ENCODE peak calls at places on chromosomes 12 and 14, in five cellular contexts. B is HepG2, O is A549, I is H1, R is IMR-90. H is an unnamed sample.

GRCh38 chr12:124479680-124480468 is 87.5 kb downstream of the NCOR2 start:
- DNase-seq in B (no peak), O (no peak), I (no peak), R (no peak), H (no peak)

GRCh38 chr12:48977290-48978281 is 536 bp upstream of the WNT1 start:
- DNase-seq in I (peak), R (peak), B (peak), O (peak), H (peak)

GRCh38 chr14:92039073-92039719 is 663 bp downstream of the TRIP11 start:
- DNase-seq in B (peak), I (peak), R (peak), O (peak), H (peak)

GRCh38 chr14:105086833-105087307 is 21.6 kb upstream of the GPR132 start:
- DNase-seq in O (peak), I (peak), R (peak), B (peak), H (peak)

GRCh38 chr14:92719890-92720323 is 28.5 kb downstream of the LGMN start:
- DNase-seq in I (no peak), B (no peak), R (no peak), O (no peak), H (no peak)

GRCh38 chr12:122981036-122981471 is 573 bp downstream of the ARL6IP4 start:
- DNase-seq in O (no peak), I (peak), R (no peak), B (no peak), H (no peak)

GRCh38 chr12:119208626-119209061 is 29.9 kb downstream of the HSPB8 start:
- DNase-seq in I (no peak), O (no peak), B (peak), R (peak), H (no peak)

GRCh38 chr12:6332459-6332858 is 9.4 kb downstream of the TNFRSF1A start:
- DNase-seq in B (no peak), O (peak), I (no peak), R (peak), H (no peak)

GRCh38 chr12:76967181-76967885 is 88.5 kb upstream of the CSRP2 start:
- DNase-seq in R (no peak), B (no peak), I (no peak), O (no peak), H (no peak)

GRCh38 chr14:47790477-47790876 is 115.1 kb upstream of the MDGA2 start:
- DNase-seq in B (no peak), R (no peak), O (no peak), I (no peak), H (no peak)

GRCh38 chr14:74135386-74135785 is 50.6 kb downstream of the LIN52 start:
- DNase-seq in I (no peak), B (no peak), R (peak), O (no peak), H (no peak)

GRCh38 chr12:109770104-109770860 is 56.7 kb downstream of the FAM222A start:
- DNase-seq in O (no peak), B (no peak), I (peak), R (no peak), H (no peak)

GRCh38 chr12:113154351-113154973 is 4.9 kb downstream of the CFAP73 start:
- DNase-seq in B (no peak), R (peak), O (no peak), I (peak), H (no peak)

GRCh38 chr14:51547260-51547659 is 104.5 kb upstream of the FRMD6 start:
- DNase-seq in I (no peak), B (no peak), O (peak), R (peak), H (no peak)

GRCh38 chr14:51548187-51548586 is 103.5 kb upstream of the FRMD6 start:
- DNase-seq in R (no peak), I (no peak), O (no peak), B (no peak), H (no peak)

GRCh38 chr14:51546099-51546498 is 105.6 kb upstream of the FRMD6 start:
- DNase-seq in R (no peak), I (no peak), O (no peak), B (no peak), H (no peak)

GRCh38 chr14:51546603-51547258 is 105.0 kb upstream of the FRMD6 start:
- DNase-seq in O (no peak), I (no peak), B (no peak), R (no peak), H (no peak)

GRCh38 chr14:51547701-51548100 is 104.0 kb upstream of the FRMD6 start:
- DNase-seq in R (no peak), O (no peak), B (no peak), I (no peak), H (no peak)
- TF ChIP-seq MAFK in R (no peak), O (no peak), B (no peak), I (no peak), H (no peak)

GRCh38 chr14:71690478-71690877 is 241.8 kb upstream of the RGS6 start:
- DNase-seq in I (no peak), O (no peak), B (no peak), R (no peak), H (no peak)

GRCh38 chr14:71687115-71687836 is 245.0 kb upstream of the RGS6 start:
- DNase-seq in O (no peak), B (no peak), I (no peak), R (peak), H (no peak)

GRCh38 chr14:71684323-71684722 is 247.9 kb upstream of the RGS6 start:
- DNase-seq in I (no peak), O (no peak), R (no peak), B (no peak), H (no peak)

GRCh38 chr14:71688576-71688975 is 243.7 kb upstream of the RGS6 start:
- DNase-seq in R (peak), O (no peak), I (no peak), B (peak), H (no peak)

DNA sequence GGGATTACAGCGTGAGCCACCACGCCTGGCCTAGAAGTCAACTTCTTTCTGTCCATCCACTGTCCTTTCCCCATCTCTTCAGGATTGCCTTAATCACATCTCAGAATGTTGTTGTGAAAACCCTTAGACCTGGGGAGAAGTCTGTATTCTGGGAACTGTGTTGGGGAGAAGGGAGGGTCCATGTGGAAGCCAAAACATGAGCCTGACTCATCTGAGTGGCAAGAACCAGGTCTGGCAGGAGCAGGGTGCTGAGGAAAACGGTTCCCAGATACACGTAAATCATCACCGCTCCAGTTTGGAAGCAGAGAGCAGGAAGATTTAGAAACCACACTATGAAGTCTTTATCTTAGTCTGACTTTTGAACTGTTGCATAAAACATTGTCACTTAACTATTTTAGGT is 245.6 kb upstream of the RGS6 start:
- DNase-seq in I (no peak), B (no peak), R (peak), O (no peak), H (no peak)
- TF ChIP-seq MAFK in I (no peak), B (no peak), R (no peak), O (no peak), H (no peak)

GRCh38 chr12:105860556-105861207 is 278.1 kb downstream of the NUAK1 start:
- DNase-seq in I (no peak), R (no peak), O (no peak), B (peak), H (no peak)

GRCh38 chr12:105864916-105865315 is 273.8 kb downstream of the NUAK1 start:
- DNase-seq in B (no peak), I (no peak), O (no peak), R (no peak), H (no peak)

GRCh38 chr12:105861232-105861631 is 277.5 kb downstream of the NUAK1 start:
- DNase-seq in O (no peak), I (no peak), R (no peak), B (no peak), H (no peak)

GRCh38 chr12:105864316-105864715 is 274.4 kb downstream of the NUAK1 start:
- DNase-seq in O (no peak), B (no peak), R (no peak), I (no peak), H (no peak)

GRCh38 chr12:105862163-105862821 is 276.5 kb downstream of the NUAK1 start:
- DNase-seq in O (no peak), B (no peak), R (no peak), I (no peak), H (no peak)
- TF ChIP-seq MAFK in O (no peak), B (no peak), R (no peak), I (no peak), H (no peak)

DNA sequence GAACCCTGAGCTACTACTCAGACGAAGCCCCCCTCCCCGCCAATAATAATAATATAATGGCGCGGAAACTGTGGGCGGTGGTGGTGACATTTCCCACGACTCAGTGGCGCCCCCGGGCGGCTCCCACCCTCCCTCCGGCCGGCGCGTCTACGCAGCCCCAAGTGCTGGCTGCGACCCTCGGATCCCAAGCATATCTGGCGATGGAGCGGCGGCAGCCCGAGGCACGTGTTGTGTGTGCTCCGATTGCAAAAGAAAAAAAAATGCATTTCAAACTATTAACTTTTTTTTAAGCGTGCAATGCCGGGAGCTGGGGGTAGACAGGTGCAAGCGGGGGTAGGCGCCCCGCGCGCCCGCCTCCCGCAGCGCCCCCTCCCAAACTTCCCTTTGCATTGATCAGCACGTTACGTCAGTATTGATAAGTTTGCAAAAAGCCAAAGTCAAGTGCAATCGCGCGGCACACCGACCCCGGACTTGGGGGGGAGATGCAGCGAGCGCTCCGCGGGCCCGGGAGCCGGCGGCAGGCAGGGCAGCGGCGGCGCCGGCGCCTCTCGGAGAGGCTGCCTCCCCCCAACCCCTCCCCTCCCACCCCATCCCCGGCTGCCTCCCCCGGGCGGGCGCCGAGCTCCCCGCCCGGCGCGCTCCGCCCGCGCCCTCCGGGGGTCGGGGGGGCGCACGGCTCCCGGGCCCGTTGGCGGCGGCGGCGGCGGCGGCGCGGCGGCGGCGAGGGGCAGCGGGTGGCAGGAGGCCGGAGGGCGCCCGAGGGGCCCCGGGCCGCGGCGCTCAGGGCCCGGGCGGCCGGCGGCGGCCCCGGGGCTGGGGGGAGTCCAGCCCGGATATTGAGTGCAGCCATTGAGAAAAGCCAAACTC is 113.1 kb upstream of the MYL2 start:
- DNase-seq in I (peak), B (no peak), O (no peak), R (no peak), H (no peak)
- TF ChIP-seq MAFK in I (no peak), B (no peak), O (no peak), R (no peak), H (no peak)

GRCh38 chr12:93723568-93723930 is 46.4 kb downstream of the CRADD start:
- DNase-seq in I (no peak), R (no peak), O (no peak), B (no peak), H (no peak)

GRCh38 chr12:93727195-93727811 is 50.1 kb downstream of the CRADD start:
- DNase-seq in B (no peak), O (no peak), R (no peak), I (no peak), H (no peak)

GRCh38 chr12:93727911-93728310 is 50.7 kb downstream of the CRADD start:
- DNase-seq in I (no peak), R (no peak), B (peak), O (no peak), H (no peak)

GRCh38 chr12:93722757-93723567 is 45.8 kb downstream of the CRADD start:
- DNase-seq in I (no peak), R (no peak), O (no peak), B (no peak), H (no peak)

GRCh38 chr12:93725531-93725930 is 48.4 kb downstream of the CRADD start:
- DNase-seq in B (no peak), O (no peak), R (no peak), I (no peak), H (no peak)
- TF ChIP-seq MAFK in B (no peak), O (no peak), R (no peak), I (no peak), H (no peak)

H was measured in K562.